ENCODE peak calls at places on chromosomes 2 and 18, in nine cellular contexts. N is stimulated activated CD8-positive, alpha-beta memory T cell treated with anti-CD3 and anti-CD28 coated beads, Interleukin-4, amount 100 ng/mL, for 1 hour; E is activated effector memory CD4-positive, alpha-beta T cell treated with Interleukin-2 at 50 U/mL for 16 hours; K is central memory CD4-positive, alpha-beta T cell; A is GM19239; L is hippocampal formation; M is cardiac fibroblast; P is upper lobe of right lung; C is vagina. R is an unnamed sample.
A peak's percentile ranks its signal among the peaks of the same experiment; 100 is the strongest.

GRCh38 chr2:190717764-190718651 is 69.1 kb downstream of the NAB1 start:
- DNase-seq in N (no peak), E (no peak), K (no peak), A (no peak), L (no peak), M (no peak), P (no peak), C (no peak), R (no peak)

GRCh38 chr2:127465258-127465657 is 47.0 kb downstream of the PROC start:
- DNase-seq in N (no peak), E (no peak), K (no peak), A (no peak), L (no peak), M (no peak), P (no peak), C (no peak), R (no peak)

GRCh38 chr2:45134726-45135125 is 125.5 kb upstream of the SIX2 start:
- DNase-seq in N (no peak), E (no peak), K (no peak), A (no peak), L (no peak), M (peak; percentile 77), P (no peak), C (no peak), R (peak; percentile 4)

GRCh38 chr2:151506170-151506569 is 96.5 kb downstream of the RIF1 start:
- DNase-seq in N (no peak), E (no peak), K (no peak), A (no peak), L (no peak), M (no peak), P (no peak), C (no peak), R (no peak)

GRCh38 chr18:10188971-10189810 is 265.2 kb upstream of the APCDD1 start:
- DNase-seq in N (no peak), E (no peak), K (no peak), A (no peak), L (no peak), M (no peak), P (no peak), C (no peak), R (no peak)

GRCh38 chr2:187354653-187355052 is 93.4 kb downstream of the CALCRL start:
- DNase-seq in N (no peak), E (no peak), K (no peak), A (no peak), L (no peak), M (no peak), P (no peak), C (no peak), R (no peak)

GRCh38 chr2:69561041-69561550 is 82.4 kb downstream of the AAK1 start:
- DNase-seq in N (no peak), E (no peak), K (no peak), A (no peak), L (no peak), M (no peak), P (no peak), C (no peak), R (no peak)

GRCh38 chr2:134144651-134145050 is 109.2 kb upstream of the MGAT5 start:
- DNase-seq in N (no peak), E (no peak), K (no peak), A (no peak), L (no peak), M (no peak), P (no peak), C (no peak), R (no peak)

GRCh38 chr2:88185480-88185879 is 15.3 kb downstream of the THNSL2 start:
- DNase-seq in N (no peak), E (no peak), K (no peak), A (no peak), L (no peak), M (no peak), P (no peak), C (no peak), R (no peak)

GRCh38 chr18:53603281-53603680 is 621.2 kb downstream of the MBD2 start:
- DNase-seq in N (no peak), E (no peak), K (no peak), A (no peak), L (peak; percentile 11), M (no peak), P (no peak), C (no peak), R (peak; percentile 0)

GRCh38 chr2:6083131-6083530 is 390.9 kb downstream of the SOX11 start:
- DNase-seq in N (no peak), E (no peak), K (no peak), A (no peak), L (no peak), M (no peak), P (no peak), C (no peak), R (no peak)

R was measured in foreskin melanocyte.